ENCODE peak calls at places on chromosomes 12 and 14, in seven cellular contexts. One of them, this sample, is unnamed.

GRCh38 chr12:47754881-47755280 is 3.8 kb downstream of the RAPGEF3 start:
- DNase-seq in brain microvascular endothelial cell: no peak
- DNase-seq in uterus: no peak
- DNase-seq in coronary artery: no peak
- DNase-seq in tibial artery: no peak
- DNase-seq in BJ: no peak
- DNase-seq in pancreas: peak
- DNase-seq in this sample: no peak

GRCh38 chr14:21449899-21450216 is 6.1 kb downstream of the CHD8 start:
- DNase-seq in brain microvascular endothelial cell: no peak
- DNase-seq in uterus: no peak
- DNase-seq in coronary artery: no peak
- DNase-seq in tibial artery: no peak
- DNase-seq in BJ: no peak
- DNase-seq in pancreas: no peak
- DNase-seq in this sample: no peak

GRCh38 chr14:95442633-95443021 is 73.8 kb downstream of the SYNE3 start:
- DNase-seq in brain microvascular endothelial cell: peak
- DNase-seq in uterus: peak
- DNase-seq in coronary artery: peak
- DNase-seq in tibial artery: peak
- DNase-seq in BJ: no peak
- DNase-seq in pancreas: no peak
- DNase-seq in this sample: peak

GRCh38 chr14:44989497-44990440 is 27.8 kb downstream of the TOGARAM1 start:
- DNase-seq in brain microvascular endothelial cell: no peak
- DNase-seq in uterus: no peak
- DNase-seq in coronary artery: no peak
- DNase-seq in tibial artery: no peak
- DNase-seq in BJ: no peak
- DNase-seq in pancreas: no peak
- DNase-seq in this sample: no peak

GRCh38 chr12:75666126-75666979 is 154.9 kb upstream of the KRR1 start:
- DNase-seq in brain microvascular endothelial cell: peak
- DNase-seq in uterus: no peak
- DNase-seq in coronary artery: no peak
- DNase-seq in tibial artery: no peak
- DNase-seq in BJ: no peak
- DNase-seq in pancreas: no peak
- DNase-seq in this sample: no peak

GRCh38 chr14:104130974-104131651 is 7.3 kb upstream of the KIF26A start:
- DNase-seq in brain microvascular endothelial cell: no peak
- DNase-seq in uterus: no peak
- DNase-seq in coronary artery: no peak
- DNase-seq in tibial artery: no peak
- DNase-seq in BJ: no peak
- DNase-seq in pancreas: peak
- DNase-seq in this sample: no peak

GRCh38 chr12:94184995-94185711 is 36.8 kb downstream of the PLXNC1 start:
- DNase-seq in brain microvascular endothelial cell: no peak
- DNase-seq in uterus: no peak
- DNase-seq in coronary artery: no peak
- DNase-seq in tibial artery: no peak
- DNase-seq in BJ: no peak
- DNase-seq in pancreas: no peak
- DNase-seq in this sample: no peak

GRCh38 chr14:106844608-106845285 is 1318.4 kb downstream of the TMEM121 start:
- DNase-seq in brain microvascular endothelial cell: no peak
- DNase-seq in uterus: peak
- DNase-seq in coronary artery: no peak
- DNase-seq in tibial artery: peak
- DNase-seq in BJ: no peak
- DNase-seq in pancreas: peak
- DNase-seq in this sample: no peak

GRCh38 chr12:12992418-12993175 is 7.5 kb downstream of the HEBP1 start:
- DNase-seq in brain microvascular endothelial cell: peak
- DNase-seq in uterus: peak
- DNase-seq in coronary artery: peak
- DNase-seq in tibial artery: peak
- DNase-seq in BJ: peak
- DNase-seq in pancreas: no peak
- DNase-seq in this sample: peak

GRCh38 chr12:6199211-6199530 is 1.0 kb upstream of the CD9 start:
- DNase-seq in brain microvascular endothelial cell: no peak
- DNase-seq in uterus: no peak
- DNase-seq in coronary artery: no peak
- DNase-seq in tibial artery: no peak
- DNase-seq in BJ: no peak
- DNase-seq in pancreas: no peak
- DNase-seq in this sample: no peak

GRCh38 chr12:109937371-109937770 is 37.3 kb downstream of the TCHP start:
- DNase-seq in brain microvascular endothelial cell: peak
- DNase-seq in uterus: no peak
- DNase-seq in coronary artery: no peak
- DNase-seq in tibial artery: no peak
- DNase-seq in BJ: no peak
- DNase-seq in pancreas: no peak
- DNase-seq in this sample: no peak

GRCh38 chr12:25202139-25202538 is 7.1 kb downstream of the ETFRF1 start:
- DNase-seq in brain microvascular endothelial cell: no peak
- DNase-seq in uterus: no peak
- DNase-seq in coronary artery: no peak
- DNase-seq in tibial artery: no peak
- DNase-seq in BJ: no peak
- DNase-seq in pancreas: no peak
- DNase-seq in this sample: no peak

GRCh38 chr12:25994252-25994651 is 35.8 kb downstream of the RASSF8 start:
- DNase-seq in brain microvascular endothelial cell: peak
- DNase-seq in uterus: no peak
- DNase-seq in coronary artery: no peak
- DNase-seq in tibial artery: no peak
- DNase-seq in BJ: peak
- DNase-seq in pancreas: no peak
- DNase-seq in this sample: peak

GRCh38 chr12:126343352-126343751 is 1278.1 kb downstream of the AACS start:
- DNase-seq in brain microvascular endothelial cell: no peak
- DNase-seq in uterus: no peak
- DNase-seq in coronary artery: no peak
- DNase-seq in tibial artery: no peak
- DNase-seq in BJ: no peak
- DNase-seq in pancreas: no peak
- DNase-seq in this sample: no peak

GRCh38 chr12:89350661-89351488 is 1.4 kb downstream of the DUSP6 start:
- DNase-seq in brain microvascular endothelial cell: no peak
- DNase-seq in uterus: no peak
- DNase-seq in coronary artery: peak
- DNase-seq in tibial artery: no peak
- DNase-seq in BJ: no peak
- DNase-seq in pancreas: peak
- DNase-seq in this sample: no peak

GRCh38 chr12:32466187-32466586 is 66.8 kb downstream of the FGD4 start:
- DNase-seq in brain microvascular endothelial cell: no peak
- DNase-seq in uterus: no peak
- DNase-seq in coronary artery: no peak
- DNase-seq in tibial artery: no peak
- DNase-seq in BJ: no peak
- DNase-seq in pancreas: no peak
- DNase-seq in this sample: no peak

GRCh38 chr14:99592933-99593753 is 10.9 kb downstream of the CCDC85C start:
- DNase-seq in brain microvascular endothelial cell: no peak
- DNase-seq in uterus: no peak
- DNase-seq in coronary artery: no peak
- DNase-seq in tibial artery: no peak
- DNase-seq in BJ: no peak
- DNase-seq in pancreas: peak
- DNase-seq in this sample: no peak

GRCh38 chr14:94005324-94005723 is 8.2 kb downstream of the CCDC197 start:
- DNase-seq in brain microvascular endothelial cell: no peak
- DNase-seq in uterus: no peak
- DNase-seq in coronary artery: no peak
- DNase-seq in tibial artery: no peak
- DNase-seq in BJ: no peak
- DNase-seq in pancreas: no peak
- DNase-seq in this sample: no peak

GRCh38 chr14:93107383-93107782 is 8.3 kb downstream of the ITPK1 start:
- DNase-seq in brain microvascular endothelial cell: no peak
- DNase-seq in uterus: no peak
- DNase-seq in coronary artery: no peak
- DNase-seq in tibial artery: no peak
- DNase-seq in BJ: no peak
- DNase-seq in pancreas: no peak
- DNase-seq in this sample: no peak

GRCh38 chr12:19227190-19227879 is 97.8 kb downstream of the PLEKHA5 start:
- DNase-seq in brain microvascular endothelial cell: no peak
- DNase-seq in uterus: no peak
- DNase-seq in coronary artery: no peak
- DNase-seq in tibial artery: no peak
- DNase-seq in BJ: no peak
- DNase-seq in pancreas: no peak
- DNase-seq in this sample: no peak

GRCh38 chr12:65593206-65593833 is 231.0 kb upstream of the HMGA2 start:
- DNase-seq in brain microvascular endothelial cell: no peak
- DNase-seq in uterus: no peak
- DNase-seq in coronary artery: no peak
- DNase-seq in tibial artery: no peak
- DNase-seq in BJ: peak
- DNase-seq in pancreas: no peak
- DNase-seq in this sample: no peak

GRCh38 chr14:73503648-73504047 is 12.9 kb downstream of the RIOX1 start:
- DNase-seq in brain microvascular endothelial cell: peak
- DNase-seq in uterus: no peak
- DNase-seq in coronary artery: no peak
- DNase-seq in tibial artery: no peak
- DNase-seq in BJ: no peak
- DNase-seq in pancreas: no peak
- DNase-seq in this sample: no peak

DNA sequence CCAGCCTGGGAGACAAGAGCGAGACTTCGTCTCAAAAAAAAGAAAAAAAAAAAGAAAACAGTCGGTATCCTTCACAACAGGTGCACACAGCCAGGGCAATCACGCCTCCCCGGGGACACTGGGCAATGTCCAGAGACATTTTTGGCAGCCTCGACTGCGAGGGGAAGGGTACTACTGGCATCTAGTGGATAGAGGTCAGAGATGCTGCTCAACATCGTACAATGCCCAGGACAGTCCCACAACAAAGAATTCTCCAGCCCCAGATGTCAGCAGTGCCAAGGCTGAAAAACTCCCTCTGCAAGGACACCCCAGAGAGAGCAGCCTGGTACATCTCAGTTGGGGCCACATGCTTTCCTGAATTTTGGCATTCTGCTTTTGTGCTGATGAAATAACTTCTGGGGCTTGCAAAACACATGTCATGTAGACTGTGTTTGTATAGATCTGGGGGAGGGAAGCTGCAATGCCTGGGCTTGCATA is 21.5 kb downstream of the ALDH2 start:
- DNase-seq in brain microvascular endothelial cell: no peak
- DNase-seq in uterus: no peak
- DNase-seq in coronary artery: no peak
- DNase-seq in tibial artery: no peak
- DNase-seq in BJ: no peak
- DNase-seq in pancreas: peak
- DNase-seq in this sample: peak
- TF ChIP-seq CTCF in brain microvascular endothelial cell: peak
- TF ChIP-seq CTCF in uterus: peak
- TF ChIP-seq CTCF in coronary artery: no peak
- TF ChIP-seq CTCF in tibial artery: peak
- TF ChIP-seq CTCF in BJ: peak
- TF ChIP-seq CTCF in pancreas: no peak
- TF ChIP-seq CTCF in this sample: peak

GRCh38 chr14:23899788-23900187 is 53.8 kb upstream of the DHRS4 start:
- DNase-seq in brain microvascular endothelial cell: no peak
- DNase-seq in uterus: no peak
- DNase-seq in coronary artery: no peak
- DNase-seq in tibial artery: no peak
- DNase-seq in BJ: no peak
- DNase-seq in pancreas: no peak
- DNase-seq in this sample: no peak

GRCh38 chr14:23894687-23895419 is 58.7 kb upstream of the DHRS4 start:
- DNase-seq in brain microvascular endothelial cell: no peak
- DNase-seq in uterus: no peak
- DNase-seq in coronary artery: no peak
- DNase-seq in tibial artery: no peak
- DNase-seq in BJ: no peak
- DNase-seq in pancreas: no peak
- DNase-seq in this sample: no peak

GRCh38 chr14:23895480-23895879 is 58.1 kb upstream of the DHRS4 start:
- DNase-seq in brain microvascular endothelial cell: no peak
- DNase-seq in uterus: no peak
- DNase-seq in coronary artery: no peak
- DNase-seq in tibial artery: no peak
- DNase-seq in BJ: no peak
- DNase-seq in pancreas: no peak
- DNase-seq in this sample: no peak
- TF ChIP-seq CTCF in brain microvascular endothelial cell: peak
- TF ChIP-seq CTCF in uterus: no peak
- TF ChIP-seq CTCF in coronary artery: no peak
- TF ChIP-seq CTCF in tibial artery: no peak
- TF ChIP-seq CTCF in BJ: no peak
- TF ChIP-seq CTCF in pancreas: no peak
- TF ChIP-seq CTCF in this sample: no peak

GRCh38 chr14:39432619-39433451 is 602 bp upstream of the FBXO33 start:
- DNase-seq in brain microvascular endothelial cell: peak
- DNase-seq in uterus: peak
- DNase-seq in coronary artery: peak
- DNase-seq in tibial artery: peak
- DNase-seq in BJ: peak
- DNase-seq in pancreas: peak
- DNase-seq in this sample: peak
- TF ChIP-seq CTCF in brain microvascular endothelial cell: no peak
- TF ChIP-seq CTCF in uterus: peak
- TF ChIP-seq CTCF in coronary artery: no peak
- TF ChIP-seq CTCF in tibial artery: no peak
- TF ChIP-seq CTCF in BJ: peak
- TF ChIP-seq CTCF in pancreas: no peak
- TF ChIP-seq CTCF in this sample: no peak

DNA sequence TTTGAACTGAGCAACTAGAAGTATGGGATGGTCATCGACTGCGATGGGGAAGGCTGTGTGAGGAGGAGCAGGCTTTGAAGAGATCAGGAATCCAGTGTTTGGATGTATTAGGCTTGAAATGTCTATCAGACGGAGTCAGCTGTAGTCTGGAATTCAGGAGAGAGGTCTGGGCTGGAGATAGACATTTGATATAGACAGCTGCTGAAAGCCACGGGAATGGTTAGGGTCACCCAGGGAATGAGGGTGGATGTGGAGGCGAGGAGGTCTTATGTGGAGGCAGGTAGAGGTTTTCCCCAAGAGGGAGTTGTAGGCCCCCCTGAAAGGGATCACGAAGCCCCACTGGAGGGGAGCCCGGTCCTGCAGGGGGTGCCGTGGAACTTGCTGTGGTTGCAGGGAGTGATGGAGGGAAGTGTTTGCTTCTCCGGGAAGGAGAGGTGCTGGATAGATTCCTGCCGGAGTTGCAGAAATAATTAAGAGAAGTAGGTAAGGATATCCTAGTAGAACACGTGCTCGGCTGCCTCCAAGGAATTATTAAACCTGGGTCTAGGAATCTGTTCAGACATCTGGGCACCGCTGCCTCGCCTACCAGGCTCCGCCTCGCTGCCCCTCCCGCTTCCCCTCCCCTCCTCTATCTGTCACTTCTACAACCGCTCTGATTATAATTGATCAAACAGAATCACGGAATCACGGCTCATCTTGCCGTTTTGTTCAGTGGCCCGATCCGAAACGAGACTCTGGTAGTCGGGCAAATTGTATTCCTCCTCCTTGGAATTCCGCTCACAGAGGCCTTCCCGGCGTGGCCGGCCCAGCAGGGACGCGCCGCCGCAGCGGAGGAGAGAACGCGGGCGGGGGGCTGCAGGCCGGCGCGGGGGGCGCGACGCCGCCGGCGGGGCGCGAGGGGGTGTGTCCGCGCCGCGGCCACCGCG is 824 bp upstream of the CACNA1C start:
- DNase-seq in brain microvascular endothelial cell: no peak
- DNase-seq in uterus: no peak
- DNase-seq in coronary artery: no peak
- DNase-seq in tibial artery: no peak
- DNase-seq in BJ: no peak
- DNase-seq in pancreas: no peak
- DNase-seq in this sample: no peak
- TF ChIP-seq CTCF in brain microvascular endothelial cell: no peak
- TF ChIP-seq CTCF in uterus: peak
- TF ChIP-seq CTCF in coronary artery: no peak
- TF ChIP-seq CTCF in tibial artery: no peak
- TF ChIP-seq CTCF in BJ: peak
- TF ChIP-seq CTCF in pancreas: no peak
- TF ChIP-seq CTCF in this sample: peak